ENCODE peak calls at places on chromosome 14, in ten cellular contexts. Q is naive thymus-derived CD8-positive, alpha-beta T cell; E is stimulated activated CD4-positive, alpha-beta T cell treated with anti-CD3 and anti-CD28 coated beads, Interleukin-4, amount 100 ng/mL, for 24 hours; F is HAP-1; T is left ventricle myocardium inferior; Z is HT1080; I is SW480; B is mesendoderm; D is WTC11; W is pulmonary artery endothelial cell. U is an unnamed sample.

GRCh38 chr14:75469606-75470237 is 41.9 kb downstream of the JDP2 start:
- DNase-seq in Q (no peak), E (no peak), F (no peak), T (no peak), Z (no peak), I (no peak), B (no peak), D (no peak), W (no peak), U (no peak)

GRCh38 chr14:67584931-67585330 is 15.1 kb downstream of the PIGH start:
- DNase-seq in Q (no peak), E (no peak), F (no peak), T (no peak), Z (no peak), I (no peak), B (no peak), D (no peak), W (no peak), U (no peak)

GRCh38 chr14:88614218-88614907 is 51.5 kb downstream of the ZC3H14 start:
- DNase-seq in Q (no peak), E (no peak), F (no peak), T (no peak), Z (peak; percentile 66), I (no peak), B (no peak), D (no peak), W (peak; percentile 36), U (no peak)

GRCh38 chr14:54490448-54490805 is 1.6 kb upstream of the GMFB start:
- DNase-seq in Q (no peak), E (no peak), F (peak; percentile 32), T (no peak), Z (no peak), I (no peak), B (peak; percentile 93), D (no peak), W (no peak), U (no peak)

GRCh38 chr14:81523616-81524015 is 10.0 kb downstream of the SEL1L start:
- DNase-seq in Q (no peak), E (no peak), F (no peak), T (no peak), Z (no peak), I (no peak), B (peak; percentile 96), D (no peak), W (no peak), U (no peak)

GRCh38 chr14:54486685-54487084 is 2.1 kb downstream of the GMFB start:
- DNase-seq in Q (no peak), E (no peak), F (no peak), T (no peak), Z (no peak), I (no peak), B (peak; percentile 60), D (no peak), W (no peak), U (no peak)

GRCh38 chr14:66635435-66635834 is 127.5 kb downstream of the GPHN start:
- DNase-seq in Q (no peak), E (no peak), F (no peak), T (no peak), Z (no peak), I (no peak), B (no peak), D (no peak), W (no peak), U (no peak)

GRCh38 chr14:76135722-76136121 is 16.0 kb upstream of the GPATCH2L start:
- DNase-seq in Q (no peak), E (no peak), F (no peak), T (no peak), Z (no peak), I (no peak), B (no peak), D (no peak), W (no peak), U (no peak)

GRCh38 chr14:105120056-105120455 is 48.5 kb downstream of the JAG2 start:
- DNase-seq in Q (no peak), E (no peak), F (no peak), T (no peak), Z (no peak), I (no peak), B (no peak), D (no peak), W (no peak), U (no peak)

GRCh38 chr14:53338192-53338591 is 185.1 kb upstream of the DDHD1 start:
- DNase-seq in Q (no peak), E (no peak), F (no peak), T (no peak), Z (peak; percentile 81), I (peak; percentile 5), B (peak; percentile 31), D (no peak), W (no peak), U (no peak)

U was measured in SK-MEL-5.